ENCODE peak calls at places on chromosomes 16 and 17, in ten cellular contexts. I is GM23338, Q is SK-N-SH, K is spleen, J is transverse colon, W is stomach, X is HL-60, U is GM12891, Z is sigmoid colon, P is endothelial cell of umbilical vein. D is an unnamed sample.

GRCh38 chr16:15667091-15667742 is 17.2 kb downstream of the NDE1 start:
- DNase-seq in I (no peak), Q (no peak), K (peak; percentile 13), J (no peak), W (no peak), X (no peak), U (no peak), Z (no peak), P (no peak), D (no peak)

GRCh38 chr17:7988750-7989178 is 13.7 kb upstream of the GUCY2D start:
- DNase-seq in I (peak; percentile 79), Q (peak; percentile 74), K (no peak), J (peak; percentile 26), W (no peak), X (peak; percentile 75), U (peak; percentile 48), Z (peak; percentile 58), P (peak; percentile 79), D (peak; percentile 30)

GRCh38 chr16:68923116-68923515 is 79.8 kb downstream of the TANGO6 start:
- DNase-seq in I (no peak), Q (no peak), K (no peak), J (no peak), W (no peak), X (no peak), U (no peak), Z (no peak), P (no peak), D (no peak)

GRCh38 chr17:64255764-64256163 is 7.3 kb downstream of the TEX2 start:
- DNase-seq in I (no peak), Q (no peak), K (no peak), J (no peak), W (no peak), X (no peak), U (no peak), Z (no peak), P (no peak), D (no peak)

GRCh38 chr16:47916266-47916665 is 239.5 kb downstream of the ABCC12 start:
- DNase-seq in I (no peak), Q (no peak), K (no peak), J (no peak), W (no peak), X (no peak), U (no peak), Z (no peak), P (no peak), D (no peak)

GRCh38 chr17:67624886-67625656 is 92.7 kb upstream of the NOL11 start:
- DNase-seq in I (peak; percentile 33), Q (no peak), K (no peak), J (no peak), W (no peak), X (no peak), U (no peak), Z (no peak), P (no peak), D (no peak)

GRCh38 chr17:37480427-37480826 is 9.3 kb upstream of the DUSP14 start:
- DNase-seq in I (no peak), Q (no peak), K (no peak), J (no peak), W (no peak), X (no peak), U (no peak), Z (no peak), P (no peak), D (no peak)

GRCh38 chr17:34361478-34362061 is 1.5 kb downstream of the CCL1 start:
- DNase-seq in I (peak; percentile 97), Q (peak; percentile 82), K (peak; percentile 94), J (peak; percentile 90), W (peak; percentile 83), X (peak; percentile 92), U (peak; percentile 51), Z (peak; percentile 94), P (peak; percentile 93), D (peak; percentile 89)

GRCh38 chr16:23836404-23837291 is 865 bp downstream of the PRKCB start:
- DNase-seq in I (peak; percentile 68), Q (peak; percentile 55), K (peak; percentile 94), J (peak; percentile 49), W (peak; percentile 48), X (peak; percentile 73), U (peak; percentile 29), Z (peak; percentile 65), P (no peak), D (peak; percentile 69)

GRCh38 chr16:16047761-16048160 is 98.3 kb downstream of the ABCC1 start:
- DNase-seq in I (no peak), Q (no peak), K (no peak), J (no peak), W (no peak), X (no peak), U (no peak), Z (no peak), P (no peak), D (no peak)

GRCh38 chr16:78522327-78522726 is 422.9 kb downstream of the WWOX start:
- DNase-seq in I (no peak), Q (no peak), K (no peak), J (no peak), W (no peak), X (no peak), U (no peak), Z (no peak), P (no peak), D (no peak)

GRCh38 chr16:84618428-84619102 is 687 bp upstream of the COTL1 start:
- DNase-seq in I (peak; percentile 91), Q (peak; percentile 63), K (peak; percentile 81), J (no peak), W (no peak), X (no peak), U (no peak), Z (no peak), P (peak; percentile 87), D (no peak)

GRCh38 chr17:44241104-44241503 is 21.6 kb upstream of the UBTF start:
- DNase-seq in I (no peak), Q (peak; percentile 4), K (no peak), J (no peak), W (no peak), X (peak; percentile 58), U (no peak), Z (no peak), P (no peak), D (no peak)

GRCh38 chr16:13540771-13541170 is 379.2 kb upstream of the ERCC4 start:
- DNase-seq in I (no peak), Q (no peak), K (no peak), J (no peak), W (no peak), X (no peak), U (no peak), Z (no peak), P (no peak), D (no peak)

GRCh38 chr17:41322264-41322902 is 6.9 kb upstream of the KRTAP17-1 start:
- DNase-seq in I (peak; percentile 67), Q (peak; percentile 50), K (no peak), J (no peak), W (no peak), X (peak; percentile 9), U (no peak), Z (no peak), P (peak; percentile 49), D (no peak)

GRCh38 chr16:64933890-64934289 is 188.0 kb downstream of the CDH11 start:
- DNase-seq in I (no peak), Q (no peak), K (no peak), J (no peak), W (no peak), X (no peak), U (no peak), Z (no peak), P (no peak), D (no peak)

GRCh38 chr17:35801583-35802224 is 6.3 kb upstream of the MMP28 start:
- DNase-seq in I (no peak), Q (peak; percentile 83), K (peak; percentile 83), J (peak; percentile 81), W (peak; percentile 72), X (peak; percentile 80), U (no peak), Z (peak; percentile 98), P (peak; percentile 99), D (no peak)
- TF ChIP-seq POLR2AphosphoS5 in I (no peak), Q (peak; percentile 76), K (peak; percentile 65), J (peak; percentile 92), W (peak; percentile 58), X (peak; percentile 63), U (no peak), Z (peak; percentile 90), P (no peak), D (peak; percentile 56)

DNA sequence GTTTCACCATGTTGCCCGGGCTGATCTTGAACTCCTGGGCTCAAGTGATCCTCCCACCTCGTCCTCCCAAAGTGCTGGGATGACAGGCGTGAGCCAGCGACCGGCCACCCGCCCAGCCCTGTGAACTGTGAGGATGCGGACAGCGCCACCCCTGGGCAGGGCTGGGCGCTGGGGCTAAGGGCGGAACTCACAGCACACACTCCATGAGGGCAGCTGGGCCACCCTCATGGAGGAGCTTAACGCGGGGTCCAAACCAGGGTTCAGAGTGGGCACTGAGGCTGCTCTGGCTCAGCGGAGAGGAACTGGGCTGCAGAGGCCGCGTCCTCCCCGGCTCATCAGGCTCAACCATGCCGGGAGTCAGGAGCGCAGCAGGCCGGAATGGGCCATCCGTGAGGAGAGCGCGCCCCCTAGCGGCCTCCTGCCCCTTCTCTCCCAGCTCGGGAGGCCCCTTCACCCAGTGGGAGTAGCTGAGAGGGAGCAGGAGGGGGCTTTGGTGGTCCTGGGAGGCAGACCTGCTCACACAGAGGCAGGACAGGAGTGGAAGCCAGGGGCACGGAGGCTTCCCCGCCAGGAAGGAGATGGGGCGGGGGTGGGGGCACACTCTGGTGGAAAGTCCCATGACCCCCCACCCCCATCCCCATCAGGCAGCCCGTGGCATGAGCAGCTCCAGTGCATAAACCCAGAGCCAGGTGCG is 13.8 kb downstream of the CORO7 start:
- DNase-seq in I (peak; percentile 91), Q (peak; percentile 96), K (peak; percentile 94), J (peak; percentile 85), W (peak; percentile 87), X (peak; percentile 53), U (peak; percentile 97), Z (peak; percentile 92), P (peak; percentile 59), D (peak; percentile 96)
- TF ChIP-seq POLR2AphosphoS5 in I (no peak), Q (no peak), K (peak; percentile 68), J (no peak), W (no peak), X (no peak), U (no peak), Z (no peak), P (no peak), D (no peak)

GRCh38 chr17:50414808-50415207 is 11.2 kb upstream of the ACSF2 start:
- DNase-seq in I (no peak), Q (no peak), K (no peak), J (no peak), W (no peak), X (no peak), U (no peak), Z (no peak), P (no peak), D (no peak)
- TF ChIP-seq POLR2AphosphoS5 in I (no peak), Q (no peak), K (no peak), J (no peak), W (no peak), X (no peak), U (no peak), Z (no peak), P (no peak), D (no peak)

DNA sequence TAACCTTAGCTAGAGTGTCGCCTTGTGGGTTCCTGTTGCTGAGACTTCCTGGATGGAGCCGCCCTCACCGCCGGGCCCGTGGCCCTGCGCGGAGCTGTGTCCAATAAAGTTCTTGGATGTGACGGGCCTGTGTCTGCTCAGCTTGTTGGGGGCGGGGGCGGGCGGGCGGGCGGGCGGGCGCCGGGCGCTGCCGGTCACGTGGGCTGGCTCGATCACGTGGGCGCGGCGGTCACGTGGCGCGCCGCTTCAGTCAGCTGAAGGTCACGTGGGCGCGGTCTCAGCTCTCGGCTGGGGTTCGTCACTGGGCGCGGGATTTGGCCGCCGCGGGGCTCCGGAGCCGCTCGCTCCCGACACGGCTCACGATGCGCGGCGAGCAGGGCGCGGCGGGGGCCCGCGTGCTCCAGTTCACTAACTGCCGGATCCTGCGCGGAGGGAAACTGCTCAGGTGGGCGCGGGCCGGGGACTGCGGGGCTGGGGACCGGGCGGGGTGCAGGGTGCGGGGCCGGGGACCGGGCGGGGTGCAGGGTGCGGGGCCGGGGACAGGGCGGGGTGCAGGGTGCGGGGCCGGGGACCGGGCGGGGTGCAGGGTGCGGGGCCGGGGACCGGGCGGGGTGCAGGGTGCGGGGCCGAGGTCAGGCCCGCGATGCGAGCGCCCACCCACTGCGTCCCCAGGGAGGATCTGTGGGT is at the start of gene AMDHD2:
- DNase-seq in I (peak; percentile 97), Q (peak; percentile 99), K (peak; percentile 96), J (peak; percentile 92), W (peak; percentile 91), X (peak; percentile 83), U (peak; percentile 99), Z (peak; percentile 95), P (peak; percentile 84), D (peak; percentile 99)
- TF ChIP-seq POLR2AphosphoS5 in I (peak; percentile 74), Q (peak; percentile 83), K (peak; percentile 91), J (peak; percentile 93), W (peak; percentile 71), X (peak; percentile 93), U (peak; percentile 84), Z (peak; percentile 54), P (peak; percentile 98), D (peak; percentile 89)